ENCODE peak calls at places on chromosomes 1 and 21, in nine cellular contexts. O is heart left ventricle, T is astrocyte of the spinal cord, Q is HCT116, P is cardiac fibroblast, Z is AG09309, K is kidney epithelial cell, M is body of pancreas, V is IMR-90. U is an unnamed sample.

GRCh38 chr1:172658871-172659453 is at the start of gene FASLG:
- DNase-seq in O (peak), T (no peak), Q (no peak), P (no peak), Z (no peak), K (no peak), M (no peak), V (peak), U (no peak)

GRCh38 chr1:100360790-100361232 is 8.5 kb downstream of the CDC14A start:
- DNase-seq in O (no peak), T (peak), Q (no peak), P (peak), Z (no peak), K (no peak), M (no peak), V (peak), U (no peak)

GRCh38 chr1:208243522-208243850 is 698 bp downstream of the PLXNA2 start:
- DNase-seq in O (no peak), T (peak), Q (no peak), P (no peak), Z (no peak), K (no peak), M (no peak), V (no peak), U (no peak)

GRCh38 chr1:101388904-101389546 is 152.2 kb downstream of the S1PR1 start:
- DNase-seq in O (no peak), T (peak), Q (no peak), P (peak), Z (no peak), K (peak), M (no peak), V (peak), U (no peak)

GRCh38 chr1:119047040-119047438 is 58.9 kb upstream of the TBX15 start:
- DNase-seq in O (no peak), T (peak), Q (no peak), P (peak), Z (peak), K (no peak), M (no peak), V (peak), U (no peak)

GRCh38 chr1:7299329-7299799 is 471.7 kb upstream of the VAMP3 start:
- DNase-seq in O (peak), T (peak), Q (peak), P (peak), Z (peak), K (peak), M (peak), V (peak), U (peak)

GRCh38 chr1:60762176-60762575 is 320.2 kb upstream of the NFIA start:
- DNase-seq in O (no peak), T (peak), Q (no peak), P (peak), Z (no peak), K (peak), M (no peak), V (peak), U (no peak)

GRCh38 chr1:172609528-172609927 is 49.4 kb upstream of the FASLG start:
- DNase-seq in O (no peak), T (peak), Q (no peak), P (peak), Z (no peak), K (no peak), M (no peak), V (no peak), U (no peak)

GRCh38 chr21:45281411-45282282 is 6.0 kb downstream of the POFUT2 start:
- DNase-seq in O (no peak), T (no peak), Q (no peak), P (no peak), Z (no peak), K (no peak), M (peak), V (no peak), U (no peak)

GRCh38 chr1:104987210-104987609 is 1237.5 kb downstream of the AMY1C start:
- DNase-seq in O (no peak), T (no peak), Q (no peak), P (no peak), Z (no peak), K (no peak), M (no peak), V (no peak), U (no peak)

GRCh38 chr21:19120591-19120990 is 717.0 kb upstream of the TMPRSS15 start:
- DNase-seq in O (no peak), T (no peak), Q (no peak), P (no peak), Z (no peak), K (no peak), M (no peak), V (no peak), U (no peak)

GRCh38 chr1:205826975-205827374 is 14.0 kb upstream of the SLC41A1 start:
- DNase-seq in O (no peak), T (no peak), Q (no peak), P (no peak), Z (no peak), K (no peak), M (no peak), V (no peak), U (no peak)

GRCh38 chr1:205827623-205828022 is 14.6 kb upstream of the SLC41A1 start:
- DNase-seq in O (no peak), T (no peak), Q (no peak), P (no peak), Z (no peak), K (no peak), M (peak), V (no peak), U (no peak)

GRCh38 chr1:205837380-205837970 is 12.5 kb downstream of the PM20D1 start:
- DNase-seq in O (no peak), T (no peak), Q (no peak), P (no peak), Z (no peak), K (no peak), M (no peak), V (no peak), U (no peak)

GRCh38 chr1:205834751-205835150 is 15.2 kb downstream of the PM20D1 start:
- DNase-seq in O (no peak), T (no peak), Q (no peak), P (no peak), Z (no peak), K (no peak), M (no peak), V (no peak), U (no peak)

GRCh38 chr1:205832326-205832751 is 17.6 kb downstream of the PM20D1 start:
- DNase-seq in O (no peak), T (no peak), Q (no peak), P (no peak), Z (no peak), K (no peak), M (peak), V (no peak), U (no peak)
- H3K4me3 ChIP-seq in O (no peak), T (no peak), Q (no peak), P (no peak), Z (no peak), K (no peak), M (no peak), V (no peak), U (no peak)

GRCh38 chr1:147500309-147500839 is 40.9 kb upstream of the BCL9 start:
- DNase-seq in O (no peak), T (no peak), Q (no peak), P (no peak), Z (no peak), K (no peak), M (no peak), V (no peak), U (no peak)
- TF ChIP-seq CTCF in O (no peak), T (no peak), Q (no peak), P (peak), Z (no peak), K (no peak), M (no peak), V (no peak), U (no peak)

DNA sequence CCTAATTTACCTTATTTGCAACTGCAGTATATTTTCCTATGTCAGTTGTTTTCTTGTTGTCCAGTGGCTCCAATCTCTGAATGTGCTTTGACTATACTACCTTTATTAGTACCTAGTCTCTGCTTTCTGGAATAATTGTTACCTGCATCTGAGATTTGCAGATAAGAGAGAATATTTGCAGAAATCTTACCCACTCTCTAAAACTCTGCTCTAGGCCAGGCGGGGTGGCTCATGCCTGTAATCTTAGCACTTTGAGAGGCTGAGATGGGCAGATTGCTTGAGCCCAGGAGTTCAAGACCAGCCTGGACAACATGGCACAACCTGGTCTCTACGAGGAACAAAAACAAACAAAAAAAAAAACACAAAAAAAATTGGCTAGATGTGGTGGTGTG is 2.0 kb upstream of the SYDE2 start:
- DNase-seq in O (no peak), T (no peak), Q (no peak), P (no peak), Z (no peak), K (no peak), M (no peak), V (no peak), U (no peak)
- H3K4me3 ChIP-seq in O (peak), T (no peak), Q (no peak), P (no peak), Z (no peak), K (no peak), M (no peak), V (no peak), U (no peak)

DNA sequence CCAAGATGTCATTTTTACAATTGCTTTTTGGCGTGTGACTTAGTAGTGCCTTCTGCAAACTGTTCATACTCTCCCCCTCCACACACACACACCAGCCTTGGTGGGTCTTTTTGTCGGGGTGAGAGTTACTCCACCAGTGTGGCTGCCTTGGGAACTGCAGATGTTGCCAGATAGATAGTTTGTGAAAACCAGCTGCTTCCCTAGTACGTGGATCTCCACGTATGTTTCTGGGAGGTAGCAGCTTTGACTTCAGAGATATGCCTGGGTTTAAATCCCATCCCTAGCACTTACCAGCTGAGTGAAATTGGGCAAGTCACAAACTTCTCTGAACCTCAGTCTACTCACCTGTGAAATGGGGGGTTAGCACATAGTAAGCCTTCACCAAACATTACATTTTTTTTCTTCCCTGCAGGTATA is 78.0 kb downstream of the MAN1C1 start:
- DNase-seq in O (no peak), T (no peak), Q (no peak), P (peak), Z (no peak), K (no peak), M (no peak), V (peak), U (no peak)
- TF ChIP-seq CTCF in O (no peak), T (no peak), Q (no peak), P (peak), Z (no peak), K (no peak), M (no peak), V (no peak), U (no peak)

DNA sequence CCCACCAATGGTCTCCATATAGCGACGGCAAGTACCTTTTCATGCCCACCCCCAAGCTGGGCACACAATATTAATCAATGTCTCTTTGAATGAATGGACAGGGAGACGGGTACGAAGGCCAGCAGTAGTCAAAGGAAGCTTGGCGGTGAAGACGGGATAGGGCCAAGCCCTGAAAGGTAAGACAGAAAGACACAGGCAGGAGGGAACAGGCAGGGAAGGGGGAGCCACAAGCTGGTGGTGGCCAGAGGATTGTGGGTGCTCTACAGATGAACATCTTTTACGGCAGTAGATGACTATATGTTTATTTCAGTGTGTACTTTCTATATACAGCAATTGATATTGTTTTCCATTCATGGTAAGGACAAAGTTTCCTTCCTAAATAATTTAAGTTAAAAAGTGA is 16.3 kb downstream of the CAPZB start:
- DNase-seq in O (no peak), T (no peak), Q (no peak), P (no peak), Z (no peak), K (no peak), M (no peak), V (no peak), U (no peak)
- H3K4me3 ChIP-seq in O (no peak), T (no peak), Q (no peak), P (no peak), Z (no peak), K (no peak), M (no peak), V (no peak), U (no peak)

DNA sequence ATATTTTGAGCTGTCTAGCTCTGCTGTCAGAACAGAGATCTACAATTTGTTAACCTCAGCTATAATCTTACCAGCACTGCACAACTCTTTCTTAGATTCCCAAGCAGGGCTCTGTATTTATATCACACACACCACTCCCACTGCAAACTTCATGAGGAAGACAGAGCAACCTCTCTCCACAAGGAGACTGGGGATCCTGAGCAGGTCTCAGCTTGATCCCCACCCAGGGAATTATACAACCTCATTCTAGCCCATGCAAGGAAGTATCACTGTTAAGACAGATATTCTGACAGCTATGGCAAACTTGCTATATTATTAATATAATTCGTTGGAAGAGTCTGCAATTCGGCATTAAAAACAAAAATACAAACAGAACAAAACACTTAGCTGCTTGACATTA is 40.4 kb downstream of the EGLN1 start:
- DNase-seq in O (no peak), T (no peak), Q (no peak), P (no peak), Z (no peak), K (no peak), M (no peak), V (no peak), U (no peak)
- TF ChIP-seq CTCF in O (no peak), T (no peak), Q (no peak), P (no peak), Z (no peak), K (no peak), M (no peak), V (no peak), U (no peak)

U was measured in prostate gland.